ENCODE peak calls at places on chromosomes 11 and 22, in eight cellular contexts. L is endodermal cell, Q is mucosa of descending colon, D is OCI-LY7, M is body of pancreas, R is neuronal stem cell, G is astrocyte, V is stomach. O is an unnamed sample. For H3K4me1, the result is how much of the 10 kb centered on the place peaks cover.

GRCh38 chr22:46143491-46144147 is 6.7 kb upstream of the PPARA start:
- DNase-seq in L (peak), Q (peak), D (no peak), M (no peak), R (no peak), G (no peak), V (no peak), O (no peak)

GRCh38 chr22:37193629-37194191 is 5.7 kb upstream of the C1QTNF6 start:
- DNase-seq in L (no peak), Q (no peak), D (no peak), M (peak), R (no peak), G (no peak), V (no peak), O (no peak)

GRCh38 chr11:100640646-100641045 is 46.4 kb upstream of the ARHGAP42 start:
- DNase-seq in L (no peak), Q (no peak), D (no peak), M (no peak), R (no peak), G (no peak), V (no peak), O (no peak)

GRCh38 chr11:27228891-27229290 is 134.1 kb downstream of the CCDC34 start:
- DNase-seq in L (no peak), Q (no peak), D (no peak), M (no peak), R (no peak), G (no peak), V (no peak), O (no peak)

GRCh38 chr11:68141247-68142027 is 20.2 kb upstream of the CHKA start:
- DNase-seq in L (peak), Q (no peak), D (no peak), M (no peak), R (no peak), G (no peak), V (no peak), O (no peak)

GRCh38 chr11:60978546-60979380 is 7.3 kb downstream of the CD6 start:
- DNase-seq in L (peak), Q (no peak), D (no peak), M (no peak), R (no peak), G (no peak), V (no peak), O (no peak)

GRCh38 chr11:34063061-34063795 is 11.7 kb downstream of the CAPRIN1 start:
- DNase-seq in L (no peak), Q (no peak), D (no peak), M (no peak), R (no peak), G (no peak), V (no peak), O (no peak)

GRCh38 chr11:37409124-37409523 is 811.1 kb upstream of the RAG2 start:
- DNase-seq in L (no peak), Q (no peak), D (no peak), M (no peak), R (no peak), G (peak), V (no peak), O (no peak)

GRCh38 chr22:39598017-39598965 is 27.7 kb downstream of the CACNA1I start:
- DNase-seq in L (peak), Q (peak), D (peak), M (peak), R (peak), G (no peak), V (peak), O (peak)

GRCh38 chr11:129726179-129726578 is 89.5 kb upstream of the TMEM45B start:
- DNase-seq in L (peak), Q (no peak), D (no peak), M (no peak), R (no peak), G (no peak), V (no peak), O (no peak)

GRCh38 chr11:69267395-69267805 is 26.6 kb upstream of the MYEOV start:
- DNase-seq in L (no peak), Q (no peak), D (no peak), M (no peak), R (no peak), G (no peak), V (no peak), O (peak)

GRCh38 chr11:22684082-22684481 is 17.7 kb downstream of the GAS2 start:
- DNase-seq in L (no peak), Q (no peak), D (no peak), M (no peak), R (no peak), G (no peak), V (no peak), O (no peak)

GRCh38 chr22:29112102-29112501 is 39.3 kb downstream of the KREMEN1 start:
- DNase-seq in L (peak), Q (no peak), D (no peak), M (no peak), R (no peak), G (no peak), V (no peak), O (no peak)

GRCh38 chr11:130403301-130403804 is 25.1 kb downstream of the ADAMTS8 start:
- DNase-seq in L (peak), Q (no peak), D (no peak), M (peak), R (no peak), G (peak), V (no peak), O (no peak)

DNA sequence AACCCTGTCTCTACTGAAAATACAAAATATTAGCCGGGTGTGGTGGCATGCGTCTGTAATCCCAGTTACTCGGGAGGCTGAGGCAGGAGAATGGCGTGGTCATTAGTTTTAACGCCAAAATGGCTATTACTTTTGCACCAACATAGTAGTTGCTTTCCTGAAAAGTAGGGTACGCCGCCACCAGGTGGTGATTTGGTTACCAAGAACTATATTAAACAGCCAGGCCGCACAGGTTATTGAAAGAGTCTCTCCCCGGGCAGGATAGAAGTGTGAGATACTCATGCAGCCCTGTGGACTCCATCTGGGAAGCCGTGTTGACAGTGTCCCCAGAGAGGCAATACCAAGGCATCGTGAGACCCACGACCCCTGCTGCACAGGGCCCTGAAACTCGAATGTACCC is 24.6 kb upstream of the LRRC32 start:
- DNase-seq in L (no peak), Q (no peak), D (peak), M (no peak), R (no peak), G (no peak), V (no peak), O (no peak)
- H3K4me1 ChIP-seq in L (under half), Q (under half), D (under half), M (under half), R (under half), G (under half), V (under half), O (under half)

GRCh38 chr11:21104641-21105040 is 435.3 kb downstream of the NELL1 start:
- DNase-seq in L (no peak), Q (no peak), D (no peak), M (no peak), R (no peak), G (no peak), V (no peak), O (no peak)
- H3K4me1 ChIP-seq in L (under half), Q (under half), D (under half), M (under half), R (under half), G (under half), V (under half), O (under half)

GRCh38 chr11:102142333-102142732 is 32.1 kb downstream of the YAP1 start:
- DNase-seq in L (no peak), Q (no peak), D (no peak), M (no peak), R (no peak), G (no peak), V (no peak), O (no peak)
- H3K4me1 ChIP-seq in L (under half), Q (under half), D (under half), M (under half), R (under half), G (under half), V (under half), O (half or more)

DNA sequence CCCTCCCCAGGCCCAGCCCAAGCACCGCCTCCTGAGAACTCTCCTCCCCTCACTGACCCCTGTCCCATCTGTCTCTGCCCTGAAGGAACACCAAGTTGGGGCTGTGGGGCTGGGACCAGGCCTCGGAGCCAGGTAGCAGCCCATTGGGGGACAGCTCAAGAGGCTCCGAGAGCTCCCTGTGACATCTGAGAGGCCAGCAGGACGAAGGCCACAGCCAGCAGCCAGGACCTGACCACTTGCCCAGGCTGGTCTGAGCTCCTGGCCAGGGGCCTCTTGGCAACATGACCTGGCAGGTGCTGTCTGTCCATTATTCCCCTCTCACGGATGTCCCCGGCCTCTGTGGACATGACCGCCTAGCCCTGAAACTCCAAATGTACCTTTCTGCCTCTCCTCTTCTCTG is 33.7 kb downstream of the IGF2 start:
- DNase-seq in L (no peak), Q (no peak), D (no peak), M (no peak), R (no peak), G (no peak), V (no peak), O (no peak)
- H3K4me1 ChIP-seq in L (under half), Q (under half), D (under half), M (under half), R (under half), G (under half), V (under half), O (under half)

GRCh38 chr11:63837719-63838118 is 1.2 kb upstream of the MARK2 start:
- DNase-seq in L (no peak), Q (peak), D (peak), M (no peak), R (no peak), G (no peak), V (no peak), O (no peak)

GRCh38 chr11:63840356-63841060 is 1.6 kb downstream of the MARK2 start:
- DNase-seq in L (no peak), Q (no peak), D (peak), M (no peak), R (no peak), G (no peak), V (no peak), O (no peak)

GRCh38 chr11:63839508-63840355 is 822 bp downstream of the MARK2 start:
- DNase-seq in L (no peak), Q (peak), D (peak), M (peak), R (no peak), G (no peak), V (peak), O (peak)

GRCh38 chr11:63838150-63838681 is 694 bp upstream of the MARK2 start:
- DNase-seq in L (no peak), Q (peak), D (no peak), M (no peak), R (no peak), G (no peak), V (no peak), O (no peak)

DNA sequence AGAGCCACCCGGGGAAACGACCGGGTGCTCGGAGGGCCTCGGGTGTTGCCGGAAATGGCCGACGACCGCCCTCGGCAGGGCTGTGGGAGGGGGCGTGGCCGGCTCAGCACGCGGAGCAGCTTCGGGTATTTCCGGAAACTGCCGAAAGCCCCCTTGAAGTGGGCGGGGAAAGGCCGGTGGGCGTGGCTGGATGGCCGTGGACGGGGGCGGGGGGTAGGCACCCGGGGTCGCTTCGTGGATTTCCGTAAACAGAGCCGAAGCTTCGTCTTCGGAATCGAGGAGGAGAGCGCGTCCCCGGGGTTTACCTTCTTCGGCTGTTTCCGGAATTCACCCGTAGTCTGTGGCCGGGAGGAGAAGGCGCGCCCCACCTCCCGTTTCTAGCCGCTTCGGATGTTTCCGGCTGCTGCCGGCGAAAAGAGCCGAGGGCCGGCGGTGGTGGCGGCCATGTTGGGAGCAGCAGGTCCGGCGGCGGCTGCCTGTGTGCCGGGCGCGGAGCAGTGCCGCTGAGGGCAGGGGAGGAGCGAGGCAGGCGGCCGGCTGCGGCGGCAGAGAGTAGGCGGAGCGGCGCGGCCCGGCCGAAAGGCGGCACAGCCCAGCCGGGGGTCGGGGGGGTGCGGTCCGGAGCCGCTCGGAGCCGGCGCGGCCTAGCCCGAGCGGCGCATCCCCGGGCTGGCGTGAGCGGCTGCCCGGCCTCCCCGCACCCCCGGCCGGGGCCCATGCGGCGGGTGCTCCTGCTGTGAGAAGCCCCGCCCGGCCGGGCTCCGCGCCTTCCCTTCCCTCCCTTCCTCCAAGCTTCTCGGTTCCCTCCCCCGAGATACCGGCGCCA is at the start of gene MARK2:
- DNase-seq in L (peak), Q (peak), D (peak), M (peak), R (peak), G (peak), V (peak), O (peak)
- H3K4me1 ChIP-seq in L (under half), Q (under half), D (under half), M (half or more), R (under half), G (under half), V (under half), O (under half)

DNA sequence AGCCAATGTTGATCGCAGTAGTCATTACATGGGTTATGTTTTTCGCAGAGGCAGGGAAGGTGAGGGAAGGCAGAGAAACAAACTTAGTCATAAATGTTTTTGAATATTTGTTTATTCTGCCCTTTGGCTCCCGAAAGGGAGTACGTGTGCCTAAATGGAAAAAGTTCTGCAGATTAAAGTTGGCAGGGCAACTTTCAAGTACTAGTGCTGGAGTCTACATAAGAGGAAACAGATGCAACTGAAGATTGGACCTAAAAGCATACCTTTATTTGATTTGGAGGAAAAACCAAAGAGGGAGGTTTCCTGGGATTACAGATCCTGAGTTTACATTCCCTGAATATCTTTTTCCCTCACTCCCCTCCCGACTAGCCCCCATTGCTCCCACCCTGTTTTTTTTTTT is 5.7 kb downstream of the HSD17B12 start:
- DNase-seq in L (no peak), Q (no peak), D (no peak), M (no peak), R (no peak), G (no peak), V (no peak), O (no peak)
- H3K4me1 ChIP-seq in L (under half), Q (under half), D (half or more), M (under half), R (under half), G (under half), V (under half), O (under half)

GRCh38 chr11:128481135-128481534 is 106.2 kb downstream of the ETS1 start:
- DNase-seq in L (no peak), Q (no peak), D (no peak), M (no peak), R (no peak), G (peak), V (no peak), O (no peak)
- H3K4me1 ChIP-seq in L (under half), Q (under half), D (half or more), M (under half), R (under half), G (under half), V (under half), O (half or more)

DNA sequence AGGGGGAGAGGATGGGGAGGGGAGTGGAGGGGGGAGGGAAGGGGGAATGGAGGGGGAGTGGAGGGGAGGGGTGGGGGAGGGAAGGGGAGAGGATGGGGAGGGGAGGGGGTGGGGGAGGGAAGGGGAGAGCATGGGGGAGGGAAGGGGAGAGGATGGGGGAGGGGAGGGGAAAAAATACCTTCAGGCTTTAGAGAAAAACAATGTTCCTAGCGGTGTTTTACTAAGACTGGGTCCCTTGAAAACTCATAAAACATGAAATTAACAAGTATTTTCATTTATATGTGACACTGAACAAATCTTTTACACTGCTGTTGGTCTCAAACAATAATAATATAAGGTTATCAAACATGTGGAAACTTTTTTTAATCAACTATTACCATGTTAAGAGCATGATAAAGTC is 42.4 kb downstream of the RSF1 start:
- DNase-seq in L (no peak), Q (no peak), D (no peak), M (no peak), R (no peak), G (no peak), V (no peak), O (no peak)
- H3K4me1 ChIP-seq in L (under half), Q (under half), D (under half), M (under half), R (under half), G (under half), V (under half), O (under half)

GRCh38 chr11:122750047-122750446 is 88.3 kb upstream of the CRTAM start:
- DNase-seq in L (no peak), Q (no peak), D (peak), M (no peak), R (no peak), G (no peak), V (no peak), O (no peak)
- H3K4me1 ChIP-seq in L (under half), Q (under half), D (half or more), M (under half), R (under half), G (under half), V (under half), O (under half)